ENCODE peak calls at places on chromosomes 3 and 15, in ten cellular contexts. Z is natural killer cell, V is cardiac muscle cell, M is DND-41, E is tibial artery, G is foreskin fibroblast, I is endothelial cell, X is RWPE1, L is esophagus muscularis mucosa, F is BJ. J is an unnamed sample.

GRCh38 chr15:71203573-71204444 is 88.5 kb downstream of the THSD4 start:
- DNase-seq in X (no peak), Z (no peak), M (no peak), E (no peak), I (no peak), L (no peak), G (peak; percentile 65), V (no peak), F (no peak), J (no peak)

GRCh38 chr15:62606376-62607164 is 436.0 kb upstream of the TPM1 start:
- DNase-seq in E (no peak), V (no peak), Z (no peak), G (peak; percentile 98), I (no peak), X (peak; percentile 90), L (no peak), F (peak; percentile 99), M (no peak), J (no peak)

GRCh38 chr3:51734572-51734907 is 27.7 kb downstream of the GRM2 start:
- DNase-seq in L (no peak), E (no peak), X (no peak), G (no peak), Z (no peak), M (peak; percentile 52), V (no peak), I (no peak), F (no peak), J (peak; percentile 83)

GRCh38 chr3:182567666-182568065 is 225.6 kb upstream of the ATP11B start:
- DNase-seq in Z (no peak), G (no peak), X (no peak), E (no peak), I (no peak), M (no peak), L (no peak), V (no peak), F (no peak), J (no peak)

GRCh38 chr3:30664449-30664848 is 58.0 kb downstream of the TGFBR2 start:
- DNase-seq in I (no peak), Z (no peak), G (no peak), E (no peak), X (no peak), M (peak; percentile 47), V (no peak), L (no peak), F (no peak), J (peak; percentile 54)

GRCh38 chr3:39707314-39707909 is 102.0 kb upstream of the MYRIP start:
- DNase-seq in V (peak; percentile 59), G (peak; percentile 75), M (no peak), Z (no peak), X (peak; percentile 23), I (peak; percentile 26), L (no peak), E (no peak), F (no peak), J (no peak)

GRCh38 chr3:69444980-69445379 is 59.1 kb upstream of the FRMD4B start:
- DNase-seq in I (no peak), V (no peak), X (no peak), E (peak; percentile 24), M (no peak), L (no peak), F (no peak), Z (no peak), G (peak; percentile 64), J (no peak)

GRCh38 chr15:76058714-76059319 is 968 bp upstream of the TMEM266 start:
- DNase-seq in X (no peak), G (peak; percentile 27), Z (no peak), I (peak; percentile 40), M (no peak), F (no peak), L (no peak), V (peak; percentile 42), E (no peak), J (peak; percentile 66)

GRCh38 chr3:174023445-174023844 is 625.9 kb downstream of the NLGN1 start:
- DNase-seq in G (peak; percentile 37), E (no peak), X (no peak), L (no peak), V (peak; percentile 45), F (no peak), I (no peak), M (no peak), Z (no peak), J (no peak)

GRCh38 chr3:15630646-15631350 is 29.3 kb downstream of the BTD start:
- DNase-seq in M (no peak), F (peak; percentile 42), G (peak; percentile 87), Z (no peak), I (no peak), E (no peak), L (no peak), X (no peak), V (no peak), J (peak; percentile 60)

GRCh38 chr3:121481116-121481895 is 64.5 kb downstream of the POLQ start:
- DNase-seq in X (no peak), M (no peak), E (no peak), L (no peak), I (no peak), F (no peak), G (peak; percentile 78), Z (no peak), V (no peak), J (no peak)

GRCh38 chr3:56590814-56591213 is 33.8 kb downstream of the CCDC66 start:
- DNase-seq in Z (no peak), E (no peak), V (no peak), I (no peak), F (no peak), G (no peak), M (no peak), X (peak; percentile 8), L (no peak), J (no peak)

GRCh38 chr3:96449803-96450202 is 364.6 kb upstream of the EPHA6 start:
- DNase-seq in L (no peak), G (no peak), E (no peak), I (no peak), V (no peak), X (no peak), F (no peak), M (no peak), Z (no peak), J (no peak)

GRCh38 chr15:78167227-78167888 is 18.2 kb downstream of the IDH3A start:
- DNase-seq in M (peak; percentile 76), I (no peak), Z (no peak), L (no peak), E (no peak), F (no peak), X (no peak), V (no peak), G (no peak), J (peak; percentile 60)

GRCh38 chr3:70726096-70726745 is 413.8 kb upstream of the MDFIC2 start:
- DNase-seq in V (no peak), M (no peak), F (no peak), X (no peak), G (no peak), L (no peak), Z (no peak), I (no peak), E (no peak), J (no peak)

GRCh38 chr3:116863842-116864626 is 154.5 kb downstream of the TUSC7 start:
- DNase-seq in G (peak; percentile 77), Z (no peak), M (no peak), X (peak; percentile 4), I (peak; percentile 25), F (no peak), E (no peak), V (peak; percentile 49), L (no peak), J (no peak)

GRCh38 chr3:177827517-177828249 is 630.4 kb upstream of the TBL1XR1 start:
- DNase-seq in L (no peak), M (no peak), X (peak; percentile 55), F (peak; percentile 55), Z (no peak), I (no peak), V (no peak), E (no peak), G (peak; percentile 81), J (no peak)

GRCh38 chr3:174440741-174441587 is 418.2 kb upstream of the NAALADL2 start:
- DNase-seq in L (peak; percentile 94), E (peak; percentile 81), G (peak; percentile 97), F (peak; percentile 68), X (peak; percentile 77), V (peak; percentile 94), M (peak; percentile 77), I (peak; percentile 90), Z (peak; percentile 29), J (peak; percentile 71)

GRCh38 chr3:50428007-50428633 is 68.8 kb upstream of the TMEM115 start:
- DNase-seq in I (no peak), F (no peak), G (peak; percentile 15), X (peak; percentile 5), E (no peak), L (no peak), M (no peak), V (no peak), Z (peak; percentile 60), J (peak; percentile 19)
- TF ChIP-seq CTCF in I (no peak), F (no peak), G (no peak), X (peak; percentile 5), E (no peak), L (no peak), M (no peak), V (peak; percentile 24), Z (peak; percentile 61), J (no peak)

GRCh38 chr3:54374214-54374855 is 252.0 kb downstream of the CACNA2D3 start:
- DNase-seq in Z (no peak), X (peak; percentile 3), M (peak; percentile 6), E (no peak), V (peak; percentile 54), I (peak; percentile 39), G (no peak), L (no peak), F (no peak), J (peak; percentile 27)
- TF ChIP-seq CTCF in Z (no peak), X (no peak), M (peak; percentile 51), E (peak; percentile 34), V (peak; percentile 53), I (peak; percentile 62), G (no peak), L (peak; percentile 47), F (peak; percentile 7), J (peak; percentile 24)

GRCh38 chr3:180085122-180085710 is 48.5 kb upstream of the PEX5L start:
- DNase-seq in F (no peak), X (no peak), G (no peak), Z (no peak), V (no peak), E (no peak), L (no peak), M (peak; percentile 22), I (no peak), J (no peak)
- TF ChIP-seq CTCF in F (no peak), X (no peak), G (no peak), Z (no peak), V (no peak), E (no peak), L (no peak), M (peak; percentile 34), I (no peak), J (no peak)

GRCh38 chr3:7543294-7543693 is 682.4 kb downstream of the GRM7 start:
- DNase-seq in G (no peak), E (no peak), Z (no peak), V (no peak), X (no peak), M (no peak), L (no peak), F (no peak), I (no peak), J (no peak)

GRCh38 chr3:7545334-7545733 is 684.4 kb downstream of the GRM7 start:
- DNase-seq in L (no peak), V (no peak), Z (no peak), E (no peak), M (no peak), G (no peak), F (no peak), I (no peak), X (no peak), J (no peak)

GRCh38 chr3:7547826-7548225 is 686.9 kb downstream of the GRM7 start:
- DNase-seq in G (no peak), E (peak; percentile 39), X (no peak), I (no peak), M (no peak), L (no peak), Z (no peak), F (no peak), V (no peak), J (no peak)

GRCh38 chr3:7546219-7546618 is 685.3 kb downstream of the GRM7 start:
- DNase-seq in M (no peak), V (peak; percentile 11), I (no peak), F (no peak), G (no peak), Z (no peak), E (no peak), L (no peak), X (no peak), J (no peak)
- TF ChIP-seq CTCF in M (no peak), V (peak; percentile 46), I (no peak), F (no peak), G (no peak), Z (no peak), E (peak; percentile 15), L (peak; percentile 31), X (no peak), J (no peak)

J was measured in activated CD8-positive, alpha-beta T cell treated with anti-CD3 and anti-CD28 coated beads for 36 hours.